ENCODE peak calls at places on chromosome 17, in nine cellular contexts. One of them, this sample, is unnamed.

GRCh38 chr17:34413443-34414076 is 50.5 kb upstream of the CCL1 start:
- DNase-seq in activated CD4-positive, alpha-beta T cell treated with anti-CD3 and anti-CD28 coated beads, Interleukin-2, amount 50 U/mL, for 48 hours: no peak
- DNase-seq in hepatic stellate cell: no peak
- DNase-seq in stimulated activated CD4-positive, alpha-beta T cell treated with anti-CD3 and anti-CD28 coated beads, Interleukin-1b, Interleukin-23, amount 100 ng/mL, for 1 hour: no peak
- DNase-seq in lung: no peak
- DNase-seq in stimulated activated CD8-positive, alpha-beta memory T cell treated with anti-CD3 and anti-CD28 coated beads, Interleukin-12 subunit alpha, Interleukin-12 subunit beta, amount 100 ng/mL, for 4 hours: no peak
- DNase-seq in myocyte: no peak
- DNase-seq in HCEC 1CT: no peak
- DNase-seq in psoas muscle: no peak
- DNase-seq in this sample: no peak

GRCh38 chr17:57948555-57949420 is 6.4 kb downstream of the CUEDC1 start:
- DNase-seq in lung: peak
- DNase-seq in activated CD4-positive, alpha-beta T cell treated with anti-CD3 and anti-CD28 coated beads, Interleukin-2, amount 50 U/mL, for 48 hours: no peak
- DNase-seq in psoas muscle: peak
- DNase-seq in hepatic stellate cell: peak
- DNase-seq in HCEC 1CT: peak
- DNase-seq in stimulated activated CD8-positive, alpha-beta memory T cell treated with anti-CD3 and anti-CD28 coated beads, Interleukin-12 subunit alpha, Interleukin-12 subunit beta, amount 100 ng/mL, for 4 hours: no peak
- DNase-seq in myocyte: peak
- DNase-seq in stimulated activated CD4-positive, alpha-beta T cell treated with anti-CD3 and anti-CD28 coated beads, Interleukin-1b, Interleukin-23, amount 100 ng/mL, for 1 hour: no peak
- DNase-seq in this sample: no peak

GRCh38 chr17:3828151-3828851 is 17.7 kb downstream of the NCBP3 start:
- DNase-seq in stimulated activated CD4-positive, alpha-beta T cell treated with anti-CD3 and anti-CD28 coated beads, Interleukin-1b, Interleukin-23, amount 100 ng/mL, for 1 hour: no peak
- DNase-seq in HCEC 1CT: no peak
- DNase-seq in psoas muscle: no peak
- DNase-seq in hepatic stellate cell: no peak
- DNase-seq in myocyte: peak
- DNase-seq in activated CD4-positive, alpha-beta T cell treated with anti-CD3 and anti-CD28 coated beads, Interleukin-2, amount 50 U/mL, for 48 hours: no peak
- DNase-seq in lung: no peak
- DNase-seq in stimulated activated CD8-positive, alpha-beta memory T cell treated with anti-CD3 and anti-CD28 coated beads, Interleukin-12 subunit alpha, Interleukin-12 subunit beta, amount 100 ng/mL, for 4 hours: no peak
- DNase-seq in this sample: no peak

GRCh38 chr17:28747046-28747691 is 3.4 kb downstream of the TRAF4 start:
- DNase-seq in myocyte: peak
- DNase-seq in hepatic stellate cell: no peak
- DNase-seq in HCEC 1CT: no peak
- DNase-seq in psoas muscle: peak
- DNase-seq in stimulated activated CD4-positive, alpha-beta T cell treated with anti-CD3 and anti-CD28 coated beads, Interleukin-1b, Interleukin-23, amount 100 ng/mL, for 1 hour: no peak
- DNase-seq in lung: peak
- DNase-seq in activated CD4-positive, alpha-beta T cell treated with anti-CD3 and anti-CD28 coated beads, Interleukin-2, amount 50 U/mL, for 48 hours: no peak
- DNase-seq in stimulated activated CD8-positive, alpha-beta memory T cell treated with anti-CD3 and anti-CD28 coated beads, Interleukin-12 subunit alpha, Interleukin-12 subunit beta, amount 100 ng/mL, for 4 hours: no peak
- DNase-seq in this sample: no peak

GRCh38 chr17:45852535-45853297 is 8.0 kb downstream of the SPPL2C start:
- DNase-seq in myocyte: peak
- DNase-seq in lung: peak
- DNase-seq in stimulated activated CD8-positive, alpha-beta memory T cell treated with anti-CD3 and anti-CD28 coated beads, Interleukin-12 subunit alpha, Interleukin-12 subunit beta, amount 100 ng/mL, for 4 hours: peak
- DNase-seq in stimulated activated CD4-positive, alpha-beta T cell treated with anti-CD3 and anti-CD28 coated beads, Interleukin-1b, Interleukin-23, amount 100 ng/mL, for 1 hour: peak
- DNase-seq in activated CD4-positive, alpha-beta T cell treated with anti-CD3 and anti-CD28 coated beads, Interleukin-2, amount 50 U/mL, for 48 hours: peak
- DNase-seq in psoas muscle: no peak
- DNase-seq in hepatic stellate cell: peak
- DNase-seq in HCEC 1CT: peak
- DNase-seq in this sample: no peak

GRCh38 chr17:79955167-79955549 is 80.5 kb downstream of the TBC1D16 start:
- DNase-seq in hepatic stellate cell: no peak
- DNase-seq in HCEC 1CT: no peak
- DNase-seq in lung: no peak
- DNase-seq in stimulated activated CD4-positive, alpha-beta T cell treated with anti-CD3 and anti-CD28 coated beads, Interleukin-1b, Interleukin-23, amount 100 ng/mL, for 1 hour: no peak
- DNase-seq in psoas muscle: peak
- DNase-seq in stimulated activated CD8-positive, alpha-beta memory T cell treated with anti-CD3 and anti-CD28 coated beads, Interleukin-12 subunit alpha, Interleukin-12 subunit beta, amount 100 ng/mL, for 4 hours: no peak
- DNase-seq in myocyte: no peak
- DNase-seq in activated CD4-positive, alpha-beta T cell treated with anti-CD3 and anti-CD28 coated beads, Interleukin-2, amount 50 U/mL, for 48 hours: no peak
- DNase-seq in this sample: no peak

GRCh38 chr17:47644324-47644723 is 5.4 kb upstream of the KPNB1 start:
- DNase-seq in psoas muscle: no peak
- DNase-seq in stimulated activated CD4-positive, alpha-beta T cell treated with anti-CD3 and anti-CD28 coated beads, Interleukin-1b, Interleukin-23, amount 100 ng/mL, for 1 hour: no peak
- DNase-seq in hepatic stellate cell: no peak
- DNase-seq in myocyte: no peak
- DNase-seq in stimulated activated CD8-positive, alpha-beta memory T cell treated with anti-CD3 and anti-CD28 coated beads, Interleukin-12 subunit alpha, Interleukin-12 subunit beta, amount 100 ng/mL, for 4 hours: no peak
- DNase-seq in HCEC 1CT: no peak
- DNase-seq in activated CD4-positive, alpha-beta T cell treated with anti-CD3 and anti-CD28 coated beads, Interleukin-2, amount 50 U/mL, for 48 hours: no peak
- DNase-seq in lung: no peak
- DNase-seq in this sample: no peak

GRCh38 chr17:50079334-50080095 is 15.6 kb upstream of the PDK2 start:
- DNase-seq in psoas muscle: peak
- DNase-seq in stimulated activated CD4-positive, alpha-beta T cell treated with anti-CD3 and anti-CD28 coated beads, Interleukin-1b, Interleukin-23, amount 100 ng/mL, for 1 hour: no peak
- DNase-seq in activated CD4-positive, alpha-beta T cell treated with anti-CD3 and anti-CD28 coated beads, Interleukin-2, amount 50 U/mL, for 48 hours: peak
- DNase-seq in myocyte: peak
- DNase-seq in lung: no peak
- DNase-seq in HCEC 1CT: no peak
- DNase-seq in hepatic stellate cell: peak
- DNase-seq in stimulated activated CD8-positive, alpha-beta memory T cell treated with anti-CD3 and anti-CD28 coated beads, Interleukin-12 subunit alpha, Interleukin-12 subunit beta, amount 100 ng/mL, for 4 hours: no peak
- DNase-seq in this sample: no peak

GRCh38 chr17:16075949-16076348 is 76.3 kb downstream of the TTC19 start:
- DNase-seq in stimulated activated CD4-positive, alpha-beta T cell treated with anti-CD3 and anti-CD28 coated beads, Interleukin-1b, Interleukin-23, amount 100 ng/mL, for 1 hour: no peak
- DNase-seq in lung: no peak
- DNase-seq in psoas muscle: no peak
- DNase-seq in stimulated activated CD8-positive, alpha-beta memory T cell treated with anti-CD3 and anti-CD28 coated beads, Interleukin-12 subunit alpha, Interleukin-12 subunit beta, amount 100 ng/mL, for 4 hours: no peak
- DNase-seq in myocyte: no peak
- DNase-seq in activated CD4-positive, alpha-beta T cell treated with anti-CD3 and anti-CD28 coated beads, Interleukin-2, amount 50 U/mL, for 48 hours: no peak
- DNase-seq in hepatic stellate cell: no peak
- DNase-seq in HCEC 1CT: no peak
- DNase-seq in this sample: no peak

GRCh38 chr17:9421525-9421924 is 154.1 kb downstream of the STX8 start:
- DNase-seq in lung: no peak
- DNase-seq in HCEC 1CT: no peak
- DNase-seq in psoas muscle: no peak
- DNase-seq in stimulated activated CD4-positive, alpha-beta T cell treated with anti-CD3 and anti-CD28 coated beads, Interleukin-1b, Interleukin-23, amount 100 ng/mL, for 1 hour: no peak
- DNase-seq in activated CD4-positive, alpha-beta T cell treated with anti-CD3 and anti-CD28 coated beads, Interleukin-2, amount 50 U/mL, for 48 hours: no peak
- DNase-seq in hepatic stellate cell: no peak
- DNase-seq in stimulated activated CD8-positive, alpha-beta memory T cell treated with anti-CD3 and anti-CD28 coated beads, Interleukin-12 subunit alpha, Interleukin-12 subunit beta, amount 100 ng/mL, for 4 hours: no peak
- DNase-seq in myocyte: peak
- DNase-seq in this sample: no peak

GRCh38 chr17:48755346-48755745 is 26.8 kb upstream of the HOXB13 start:
- DNase-seq in HCEC 1CT: no peak
- DNase-seq in activated CD4-positive, alpha-beta T cell treated with anti-CD3 and anti-CD28 coated beads, Interleukin-2, amount 50 U/mL, for 48 hours: no peak
- DNase-seq in psoas muscle: no peak
- DNase-seq in myocyte: no peak
- DNase-seq in stimulated activated CD8-positive, alpha-beta memory T cell treated with anti-CD3 and anti-CD28 coated beads, Interleukin-12 subunit alpha, Interleukin-12 subunit beta, amount 100 ng/mL, for 4 hours: no peak
- DNase-seq in hepatic stellate cell: no peak
- DNase-seq in lung: no peak
- DNase-seq in stimulated activated CD4-positive, alpha-beta T cell treated with anti-CD3 and anti-CD28 coated beads, Interleukin-1b, Interleukin-23, amount 100 ng/mL, for 1 hour: no peak
- DNase-seq in this sample: no peak

GRCh38 chr17:64599827-64600226 is 62.3 kb downstream of the SMURF2 start:
- DNase-seq in psoas muscle: no peak
- DNase-seq in lung: no peak
- DNase-seq in HCEC 1CT: no peak
- DNase-seq in hepatic stellate cell: no peak
- DNase-seq in activated CD4-positive, alpha-beta T cell treated with anti-CD3 and anti-CD28 coated beads, Interleukin-2, amount 50 U/mL, for 48 hours: no peak
- DNase-seq in myocyte: no peak
- DNase-seq in stimulated activated CD8-positive, alpha-beta memory T cell treated with anti-CD3 and anti-CD28 coated beads, Interleukin-12 subunit alpha, Interleukin-12 subunit beta, amount 100 ng/mL, for 4 hours: no peak
- DNase-seq in stimulated activated CD4-positive, alpha-beta T cell treated with anti-CD3 and anti-CD28 coated beads, Interleukin-1b, Interleukin-23, amount 100 ng/mL, for 1 hour: no peak
- DNase-seq in this sample: no peak

GRCh38 chr17:49995055-49995738 is at the start of gene DLX3:
- DNase-seq in psoas muscle: peak
- DNase-seq in lung: peak
- DNase-seq in myocyte: peak
- DNase-seq in stimulated activated CD8-positive, alpha-beta memory T cell treated with anti-CD3 and anti-CD28 coated beads, Interleukin-12 subunit alpha, Interleukin-12 subunit beta, amount 100 ng/mL, for 4 hours: no peak
- DNase-seq in activated CD4-positive, alpha-beta T cell treated with anti-CD3 and anti-CD28 coated beads, Interleukin-2, amount 50 U/mL, for 48 hours: peak
- DNase-seq in hepatic stellate cell: peak
- DNase-seq in stimulated activated CD4-positive, alpha-beta T cell treated with anti-CD3 and anti-CD28 coated beads, Interleukin-1b, Interleukin-23, amount 100 ng/mL, for 1 hour: no peak
- DNase-seq in HCEC 1CT: peak
- DNase-seq in this sample: no peak

GRCh38 chr17:9676742-9677387 is 31.5 kb downstream of the USP43 start:
- DNase-seq in hepatic stellate cell: no peak
- DNase-seq in stimulated activated CD4-positive, alpha-beta T cell treated with anti-CD3 and anti-CD28 coated beads, Interleukin-1b, Interleukin-23, amount 100 ng/mL, for 1 hour: no peak
- DNase-seq in HCEC 1CT: peak
- DNase-seq in stimulated activated CD8-positive, alpha-beta memory T cell treated with anti-CD3 and anti-CD28 coated beads, Interleukin-12 subunit alpha, Interleukin-12 subunit beta, amount 100 ng/mL, for 4 hours: no peak
- DNase-seq in lung: no peak
- DNase-seq in psoas muscle: no peak
- DNase-seq in myocyte: no peak
- DNase-seq in activated CD4-positive, alpha-beta T cell treated with anti-CD3 and anti-CD28 coated beads, Interleukin-2, amount 50 U/mL, for 48 hours: peak
- DNase-seq in this sample: no peak

GRCh38 chr17:31394544-31394943 is 3.1 kb downstream of the RAB11FIP4 start:
- DNase-seq in stimulated activated CD4-positive, alpha-beta T cell treated with anti-CD3 and anti-CD28 coated beads, Interleukin-1b, Interleukin-23, amount 100 ng/mL, for 1 hour: no peak
- DNase-seq in myocyte: peak
- DNase-seq in HCEC 1CT: peak
- DNase-seq in hepatic stellate cell: peak
- DNase-seq in activated CD4-positive, alpha-beta T cell treated with anti-CD3 and anti-CD28 coated beads, Interleukin-2, amount 50 U/mL, for 48 hours: peak
- DNase-seq in lung: peak
- DNase-seq in stimulated activated CD8-positive, alpha-beta memory T cell treated with anti-CD3 and anti-CD28 coated beads, Interleukin-12 subunit alpha, Interleukin-12 subunit beta, amount 100 ng/mL, for 4 hours: no peak
- DNase-seq in psoas muscle: no peak
- DNase-seq in this sample: peak

GRCh38 chr17:5630434-5630833 is 46.1 kb upstream of the NLRP1 start:
- DNase-seq in psoas muscle: no peak
- DNase-seq in lung: no peak
- DNase-seq in HCEC 1CT: no peak
- DNase-seq in activated CD4-positive, alpha-beta T cell treated with anti-CD3 and anti-CD28 coated beads, Interleukin-2, amount 50 U/mL, for 48 hours: no peak
- DNase-seq in myocyte: peak
- DNase-seq in stimulated activated CD4-positive, alpha-beta T cell treated with anti-CD3 and anti-CD28 coated beads, Interleukin-1b, Interleukin-23, amount 100 ng/mL, for 1 hour: no peak
- DNase-seq in hepatic stellate cell: peak
- DNase-seq in stimulated activated CD8-positive, alpha-beta memory T cell treated with anti-CD3 and anti-CD28 coated beads, Interleukin-12 subunit alpha, Interleukin-12 subunit beta, amount 100 ng/mL, for 4 hours: no peak
- DNase-seq in this sample: no peak

GRCh38 chr17:8443756-8444155 is 8.1 kb downstream of the NDEL1 start:
- DNase-seq in hepatic stellate cell: no peak
- DNase-seq in stimulated activated CD4-positive, alpha-beta T cell treated with anti-CD3 and anti-CD28 coated beads, Interleukin-1b, Interleukin-23, amount 100 ng/mL, for 1 hour: no peak
- DNase-seq in lung: no peak
- DNase-seq in activated CD4-positive, alpha-beta T cell treated with anti-CD3 and anti-CD28 coated beads, Interleukin-2, amount 50 U/mL, for 48 hours: no peak
- DNase-seq in stimulated activated CD8-positive, alpha-beta memory T cell treated with anti-CD3 and anti-CD28 coated beads, Interleukin-12 subunit alpha, Interleukin-12 subunit beta, amount 100 ng/mL, for 4 hours: no peak
- DNase-seq in psoas muscle: no peak
- DNase-seq in myocyte: no peak
- DNase-seq in HCEC 1CT: no peak
- DNase-seq in this sample: no peak

GRCh38 chr17:2963332-2964027 is 99.9 kb downstream of the OR1D5 start:
- DNase-seq in HCEC 1CT: no peak
- DNase-seq in hepatic stellate cell: no peak
- DNase-seq in psoas muscle: no peak
- DNase-seq in myocyte: no peak
- DNase-seq in stimulated activated CD8-positive, alpha-beta memory T cell treated with anti-CD3 and anti-CD28 coated beads, Interleukin-12 subunit alpha, Interleukin-12 subunit beta, amount 100 ng/mL, for 4 hours: no peak
- DNase-seq in lung: no peak
- DNase-seq in stimulated activated CD4-positive, alpha-beta T cell treated with anti-CD3 and anti-CD28 coated beads, Interleukin-1b, Interleukin-23, amount 100 ng/mL, for 1 hour: no peak
- DNase-seq in activated CD4-positive, alpha-beta T cell treated with anti-CD3 and anti-CD28 coated beads, Interleukin-2, amount 50 U/mL, for 48 hours: no peak
- DNase-seq in this sample: no peak

GRCh38 chr17:59418732-59419166 is 87.3 kb downstream of the YPEL2 start:
- DNase-seq in myocyte: no peak
- DNase-seq in stimulated activated CD4-positive, alpha-beta T cell treated with anti-CD3 and anti-CD28 coated beads, Interleukin-1b, Interleukin-23, amount 100 ng/mL, for 1 hour: no peak
- DNase-seq in lung: no peak
- DNase-seq in stimulated activated CD8-positive, alpha-beta memory T cell treated with anti-CD3 and anti-CD28 coated beads, Interleukin-12 subunit alpha, Interleukin-12 subunit beta, amount 100 ng/mL, for 4 hours: no peak
- DNase-seq in activated CD4-positive, alpha-beta T cell treated with anti-CD3 and anti-CD28 coated beads, Interleukin-2, amount 50 U/mL, for 48 hours: no peak
- DNase-seq in HCEC 1CT: no peak
- DNase-seq in psoas muscle: no peak
- DNase-seq in hepatic stellate cell: no peak
- DNase-seq in this sample: no peak

GRCh38 chr17:6472517-6472916 is 28.3 kb downstream of the PIMREG start:
- DNase-seq in myocyte: no peak
- DNase-seq in HCEC 1CT: no peak
- DNase-seq in psoas muscle: no peak
- DNase-seq in hepatic stellate cell: no peak
- DNase-seq in activated CD4-positive, alpha-beta T cell treated with anti-CD3 and anti-CD28 coated beads, Interleukin-2, amount 50 U/mL, for 48 hours: no peak
- DNase-seq in stimulated activated CD8-positive, alpha-beta memory T cell treated with anti-CD3 and anti-CD28 coated beads, Interleukin-12 subunit alpha, Interleukin-12 subunit beta, amount 100 ng/mL, for 4 hours: no peak
- DNase-seq in lung: no peak
- DNase-seq in stimulated activated CD4-positive, alpha-beta T cell treated with anti-CD3 and anti-CD28 coated beads, Interleukin-1b, Interleukin-23, amount 100 ng/mL, for 1 hour: no peak
- DNase-seq in this sample: no peak

GRCh38 chr17:31754239-31754945 is 104.7 kb downstream of the COPRS start:
- DNase-seq in HCEC 1CT: peak
- DNase-seq in stimulated activated CD8-positive, alpha-beta memory T cell treated with anti-CD3 and anti-CD28 coated beads, Interleukin-12 subunit alpha, Interleukin-12 subunit beta, amount 100 ng/mL, for 4 hours: no peak
- DNase-seq in lung: no peak
- DNase-seq in stimulated activated CD4-positive, alpha-beta T cell treated with anti-CD3 and anti-CD28 coated beads, Interleukin-1b, Interleukin-23, amount 100 ng/mL, for 1 hour: no peak
- DNase-seq in activated CD4-positive, alpha-beta T cell treated with anti-CD3 and anti-CD28 coated beads, Interleukin-2, amount 50 U/mL, for 48 hours: no peak
- DNase-seq in myocyte: peak
- DNase-seq in hepatic stellate cell: peak
- DNase-seq in psoas muscle: no peak
- DNase-seq in this sample: no peak

GRCh38 chr17:32341141-32341856 is 674 bp downstream of the C17orf75 start:
- DNase-seq in activated CD4-positive, alpha-beta T cell treated with anti-CD3 and anti-CD28 coated beads, Interleukin-2, amount 50 U/mL, for 48 hours: peak
- DNase-seq in psoas muscle: no peak
- DNase-seq in stimulated activated CD8-positive, alpha-beta memory T cell treated with anti-CD3 and anti-CD28 coated beads, Interleukin-12 subunit alpha, Interleukin-12 subunit beta, amount 100 ng/mL, for 4 hours: peak
- DNase-seq in HCEC 1CT: no peak
- DNase-seq in myocyte: peak
- DNase-seq in hepatic stellate cell: no peak
- DNase-seq in lung: no peak
- DNase-seq in stimulated activated CD4-positive, alpha-beta T cell treated with anti-CD3 and anti-CD28 coated beads, Interleukin-1b, Interleukin-23, amount 100 ng/mL, for 1 hour: peak
- DNase-seq in this sample: no peak

GRCh38 chr17:50863221-50863843 is 2.8 kb downstream of the TOB1 start:
- DNase-seq in stimulated activated CD4-positive, alpha-beta T cell treated with anti-CD3 and anti-CD28 coated beads, Interleukin-1b, Interleukin-23, amount 100 ng/mL, for 1 hour: no peak
- DNase-seq in psoas muscle: no peak
- DNase-seq in HCEC 1CT: peak
- DNase-seq in activated CD4-positive, alpha-beta T cell treated with anti-CD3 and anti-CD28 coated beads, Interleukin-2, amount 50 U/mL, for 48 hours: peak
- DNase-seq in lung: peak
- DNase-seq in myocyte: peak
- DNase-seq in hepatic stellate cell: no peak
- DNase-seq in stimulated activated CD8-positive, alpha-beta memory T cell treated with anti-CD3 and anti-CD28 coated beads, Interleukin-12 subunit alpha, Interleukin-12 subunit beta, amount 100 ng/mL, for 4 hours: no peak
- DNase-seq in this sample: no peak

GRCh38 chr17:81173354-81173753 is 7.3 kb upstream of the AATK start:
- DNase-seq in lung: no peak
- DNase-seq in activated CD4-positive, alpha-beta T cell treated with anti-CD3 and anti-CD28 coated beads, Interleukin-2, amount 50 U/mL, for 48 hours: no peak
- DNase-seq in stimulated activated CD8-positive, alpha-beta memory T cell treated with anti-CD3 and anti-CD28 coated beads, Interleukin-12 subunit alpha, Interleukin-12 subunit beta, amount 100 ng/mL, for 4 hours: no peak
- DNase-seq in psoas muscle: no peak
- DNase-seq in HCEC 1CT: no peak
- DNase-seq in hepatic stellate cell: no peak
- DNase-seq in stimulated activated CD4-positive, alpha-beta T cell treated with anti-CD3 and anti-CD28 coated beads, Interleukin-1b, Interleukin-23, amount 100 ng/mL, for 1 hour: no peak
- DNase-seq in myocyte: no peak
- DNase-seq in this sample: no peak

GRCh38 chr17:19274893-19275292 is 37.7 kb downstream of the EPN2 start:
- DNase-seq in stimulated activated CD4-positive, alpha-beta T cell treated with anti-CD3 and anti-CD28 coated beads, Interleukin-1b, Interleukin-23, amount 100 ng/mL, for 1 hour: no peak
- DNase-seq in hepatic stellate cell: peak
- DNase-seq in stimulated activated CD8-positive, alpha-beta memory T cell treated with anti-CD3 and anti-CD28 coated beads, Interleukin-12 subunit alpha, Interleukin-12 subunit beta, amount 100 ng/mL, for 4 hours: no peak
- DNase-seq in activated CD4-positive, alpha-beta T cell treated with anti-CD3 and anti-CD28 coated beads, Interleukin-2, amount 50 U/mL, for 48 hours: no peak
- DNase-seq in myocyte: peak
- DNase-seq in lung: no peak
- DNase-seq in HCEC 1CT: no peak
- DNase-seq in psoas muscle: no peak
- DNase-seq in this sample: no peak

This sample was measured in activated B cell treated with CpG ODN at 0.5 μM for 24 hours.